ENCODE peak calls at places on chromosome 19, in five cellular contexts. One of them, this sample, is unnamed.

GRCh38 chr19:35755550-35756371 is 1.1 kb downstream of the HSPB6 start:
- DNase-seq in endodermal cell: peak
- DNase-seq in lower lobe of right lung: no peak
- DNase-seq in ascending aorta: peak
- DNase-seq in Peyer's patch: peak
- DNase-seq in this sample: peak

GRCh38 chr19:872266-872951 is 12.9 kb downstream of the CFD start:
- DNase-seq in endodermal cell: peak
- DNase-seq in ascending aorta: no peak
- DNase-seq in lower lobe of right lung: peak
- DNase-seq in Peyer's patch: peak
- DNase-seq in this sample: peak

GRCh38 chr19:32708457-32708856 is 11.1 kb upstream of the TDRD12 start:
- DNase-seq in lower lobe of right lung: no peak
- DNase-seq in ascending aorta: no peak
- DNase-seq in Peyer's patch: no peak
- DNase-seq in endodermal cell: no peak
- DNase-seq in this sample: no peak

GRCh38 chr19:53813996-53814395 is 10.1 kb downstream of the NLRP12 start:
- DNase-seq in lower lobe of right lung: no peak
- DNase-seq in ascending aorta: no peak
- DNase-seq in Peyer's patch: no peak
- DNase-seq in endodermal cell: no peak
- DNase-seq in this sample: no peak

GRCh38 chr19:51364200-51365106 is 1.7 kb downstream of the ETFB start:
- DNase-seq in ascending aorta: no peak
- DNase-seq in lower lobe of right lung: no peak
- DNase-seq in endodermal cell: no peak
- DNase-seq in Peyer's patch: no peak
- DNase-seq in this sample: no peak

GRCh38 chr19:34336781-34337271 is 28.2 kb upstream of the GPI start:
- DNase-seq in lower lobe of right lung: no peak
- DNase-seq in ascending aorta: peak
- DNase-seq in Peyer's patch: no peak
- DNase-seq in endodermal cell: no peak
- DNase-seq in this sample: no peak

GRCh38 chr19:7663711-7664110 is 5.1 kb upstream of the RETN start:
- DNase-seq in endodermal cell: no peak
- DNase-seq in lower lobe of right lung: no peak
- DNase-seq in Peyer's patch: no peak
- DNase-seq in ascending aorta: no peak
- DNase-seq in this sample: no peak

GRCh38 chr19:13882419-13882795 is 5.5 kb downstream of the NANOS3 start:
- DNase-seq in endodermal cell: no peak
- DNase-seq in Peyer's patch: no peak
- DNase-seq in ascending aorta: no peak
- DNase-seq in lower lobe of right lung: no peak
- DNase-seq in this sample: no peak

GRCh38 chr19:41910992-41911888 is 17.0 kb downstream of the ERFL start:
- DNase-seq in ascending aorta: no peak
- DNase-seq in Peyer's patch: no peak
- DNase-seq in lower lobe of right lung: no peak
- DNase-seq in endodermal cell: no peak
- DNase-seq in this sample: no peak

GRCh38 chr19:48398329-48399235 is 5.1 kb downstream of the GRIN2D start:
- DNase-seq in lower lobe of right lung: peak
- DNase-seq in endodermal cell: peak
- DNase-seq in Peyer's patch: peak
- DNase-seq in ascending aorta: peak
- DNase-seq in this sample: peak

GRCh38 chr19:43464089-43464775 is 1.2 kb downstream of the LYPD3 start:
- DNase-seq in Peyer's patch: peak
- DNase-seq in ascending aorta: peak
- DNase-seq in endodermal cell: no peak
- DNase-seq in lower lobe of right lung: peak
- DNase-seq in this sample: peak

GRCh38 chr19:14023404-14024235 is 4.3 kb upstream of the RLN3 start:
- DNase-seq in lower lobe of right lung: peak
- DNase-seq in endodermal cell: peak
- DNase-seq in ascending aorta: no peak
- DNase-seq in Peyer's patch: peak
- DNase-seq in this sample: peak

GRCh38 chr19:11377237-11377636 is 2.8 kb downstream of the SWSAP1 start:
- DNase-seq in Peyer's patch: no peak
- DNase-seq in ascending aorta: no peak
- DNase-seq in lower lobe of right lung: no peak
- DNase-seq in endodermal cell: no peak
- DNase-seq in this sample: no peak

GRCh38 chr19:39211731-39212376 is 7.8 kb upstream of the SYCN start:
- DNase-seq in Peyer's patch: no peak
- DNase-seq in endodermal cell: no peak
- DNase-seq in ascending aorta: no peak
- DNase-seq in lower lobe of right lung: no peak
- DNase-seq in this sample: no peak

GRCh38 chr19:43631491-43631890 is 8.2 kb downstream of the CADM4 start:
- DNase-seq in lower lobe of right lung: no peak
- DNase-seq in ascending aorta: no peak
- DNase-seq in Peyer's patch: no peak
- DNase-seq in endodermal cell: no peak
- DNase-seq in this sample: no peak

GRCh38 chr19:11814707-11815050 is 606 bp downstream of the ZNF440 start:
- DNase-seq in endodermal cell: no peak
- DNase-seq in Peyer's patch: no peak
- DNase-seq in lower lobe of right lung: no peak
- DNase-seq in ascending aorta: no peak
- DNase-seq in this sample: no peak

GRCh38 chr19:57934820-57935665 is at the start of gene ZNF418:
- DNase-seq in ascending aorta: peak
- DNase-seq in Peyer's patch: peak
- DNase-seq in lower lobe of right lung: peak
- DNase-seq in endodermal cell: peak
- DNase-seq in this sample: peak

GRCh38 chr19:42250666-42251531 is 4.0 kb downstream of the ERF start:
- DNase-seq in ascending aorta: no peak
- DNase-seq in endodermal cell: no peak
- DNase-seq in lower lobe of right lung: peak
- DNase-seq in Peyer's patch: no peak
- DNase-seq in this sample: peak

GRCh38 chr19:18478545-18479311 is 40.8 kb upstream of the ISYNA1 start:
- DNase-seq in endodermal cell: no peak
- DNase-seq in ascending aorta: peak
- DNase-seq in lower lobe of right lung: peak
- DNase-seq in Peyer's patch: no peak
- DNase-seq in this sample: peak

GRCh38 chr19:40411125-40411842 is 1.9 kb downstream of the PRX start:
- DNase-seq in Peyer's patch: no peak
- DNase-seq in ascending aorta: no peak
- DNase-seq in lower lobe of right lung: no peak
- DNase-seq in endodermal cell: peak
- DNase-seq in this sample: no peak

GRCh38 chr19:53892981-53893325 is 11.0 kb downstream of the PRKCG start:
- DNase-seq in ascending aorta: no peak
- DNase-seq in Peyer's patch: no peak
- DNase-seq in endodermal cell: peak
- DNase-seq in lower lobe of right lung: no peak
- DNase-seq in this sample: no peak

GRCh38 chr19:33482486-33482885 is 39.1 kb downstream of the PEPD start:
- DNase-seq in ascending aorta: no peak
- DNase-seq in endodermal cell: no peak
- DNase-seq in Peyer's patch: no peak
- DNase-seq in lower lobe of right lung: no peak
- DNase-seq in this sample: no peak

GRCh38 chr19:8149261-8150094 is at the start of gene FBN3:
- DNase-seq in ascending aorta: no peak
- DNase-seq in Peyer's patch: no peak
- DNase-seq in lower lobe of right lung: no peak
- DNase-seq in endodermal cell: peak
- DNase-seq in this sample: peak

GRCh38 chr19:44626067-44626624 is 12.8 kb downstream of the IGSF23 start:
- DNase-seq in Peyer's patch: no peak
- DNase-seq in endodermal cell: no peak
- DNase-seq in ascending aorta: no peak
- DNase-seq in lower lobe of right lung: no peak
- DNase-seq in this sample: no peak

GRCh38 chr19:51274037-51274370 is 23.1 kb downstream of the SIGLECL1 start:
- DNase-seq in ascending aorta: no peak
- DNase-seq in lower lobe of right lung: no peak
- DNase-seq in endodermal cell: no peak
- DNase-seq in Peyer's patch: no peak
- DNase-seq in this sample: no peak

GRCh38 chr19:31351212-31352193 is 2.3 kb upstream of the TSHZ3 start:
- DNase-seq in endodermal cell: peak
- DNase-seq in ascending aorta: no peak
- DNase-seq in lower lobe of right lung: no peak
- DNase-seq in Peyer's patch: no peak
- DNase-seq in this sample: peak

GRCh38 chr19:31352782-31353651 is 3.8 kb upstream of the TSHZ3 start:
- DNase-seq in lower lobe of right lung: no peak
- DNase-seq in endodermal cell: peak
- DNase-seq in ascending aorta: no peak
- DNase-seq in Peyer's patch: no peak
- DNase-seq in this sample: no peak

GRCh38 chr19:31350693-31351211 is 1.5 kb upstream of the TSHZ3 start:
- DNase-seq in ascending aorta: peak
- DNase-seq in lower lobe of right lung: peak
- DNase-seq in Peyer's patch: peak
- DNase-seq in endodermal cell: peak
- DNase-seq in this sample: peak

GRCh38 chr19:31353826-31354225 is 4.6 kb upstream of the TSHZ3 start:
- DNase-seq in ascending aorta: no peak
- DNase-seq in Peyer's patch: no peak
- DNase-seq in lower lobe of right lung: no peak
- DNase-seq in endodermal cell: peak
- DNase-seq in this sample: no peak

GRCh38 chr19:31352296-31352781 is 3.1 kb upstream of the TSHZ3 start:
- DNase-seq in lower lobe of right lung: no peak
- DNase-seq in endodermal cell: peak
- DNase-seq in Peyer's patch: no peak
- DNase-seq in ascending aorta: no peak
- DNase-seq in this sample: no peak
- H3K4me3 ChIP-seq in lower lobe of right lung: no peak
- H3K4me3 ChIP-seq in endodermal cell: peak
- H3K4me3 ChIP-seq in Peyer's patch: no peak
- H3K4me3 ChIP-seq in ascending aorta: peak
- H3K4me3 ChIP-seq in this sample: no peak

DNA sequence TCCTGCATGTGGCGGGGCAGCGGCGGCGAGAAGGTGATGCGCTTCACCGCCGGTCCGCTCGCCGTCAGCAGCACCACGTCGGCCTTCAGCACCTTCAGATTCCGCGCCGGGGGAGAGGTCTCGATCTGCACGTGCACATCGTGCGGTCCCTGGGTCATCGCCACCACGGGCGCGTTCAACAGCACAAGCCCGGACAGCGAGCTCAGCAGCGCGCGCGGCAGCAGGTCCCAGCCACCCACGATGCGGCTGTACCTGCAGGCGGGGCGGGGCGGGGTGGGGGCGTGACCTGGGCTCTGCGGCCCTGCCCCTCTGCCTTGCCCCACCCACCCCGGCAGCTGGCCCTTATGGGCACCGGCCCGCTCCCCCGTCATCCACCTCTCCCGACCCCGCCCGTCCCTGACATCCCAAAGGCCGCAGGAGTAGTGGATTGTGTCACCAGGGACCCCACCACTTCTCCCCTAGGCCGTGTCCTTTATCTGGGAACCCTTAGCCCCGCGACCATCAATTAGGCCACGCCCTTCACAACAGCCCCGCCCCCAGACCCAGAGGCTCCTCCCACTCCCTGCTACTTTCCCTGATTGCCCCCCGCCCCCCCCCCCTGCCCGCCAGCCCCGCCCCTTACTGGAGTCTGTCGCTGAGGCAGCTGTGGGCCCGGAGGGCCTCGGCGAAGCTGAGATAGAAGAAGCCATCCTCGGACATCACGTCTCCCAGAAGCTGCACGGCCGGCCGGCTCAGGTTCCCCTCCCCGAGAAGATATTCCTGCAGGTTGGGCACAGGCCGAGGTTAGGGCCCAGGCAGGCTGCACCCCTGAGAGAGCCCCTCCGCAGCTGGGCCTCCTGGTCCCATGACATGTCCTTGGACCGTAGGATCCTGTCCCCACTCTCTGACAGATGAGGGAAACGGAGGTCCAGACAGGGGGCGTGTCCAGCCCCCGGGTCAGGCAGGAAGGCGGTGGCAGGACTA is 6.1 kb downstream of the IL4I1 start:
- DNase-seq in lower lobe of right lung: peak
- DNase-seq in Peyer's patch: peak
- DNase-seq in ascending aorta: no peak
- DNase-seq in endodermal cell: peak
- DNase-seq in this sample: peak
- TF ChIP-seq CTCF in lower lobe of right lung: no peak
- TF ChIP-seq CTCF in Peyer's patch: no peak
- TF ChIP-seq CTCF in ascending aorta: no peak
- TF ChIP-seq CTCF in endodermal cell: peak
- TF ChIP-seq CTCF in this sample: peak

DNA sequence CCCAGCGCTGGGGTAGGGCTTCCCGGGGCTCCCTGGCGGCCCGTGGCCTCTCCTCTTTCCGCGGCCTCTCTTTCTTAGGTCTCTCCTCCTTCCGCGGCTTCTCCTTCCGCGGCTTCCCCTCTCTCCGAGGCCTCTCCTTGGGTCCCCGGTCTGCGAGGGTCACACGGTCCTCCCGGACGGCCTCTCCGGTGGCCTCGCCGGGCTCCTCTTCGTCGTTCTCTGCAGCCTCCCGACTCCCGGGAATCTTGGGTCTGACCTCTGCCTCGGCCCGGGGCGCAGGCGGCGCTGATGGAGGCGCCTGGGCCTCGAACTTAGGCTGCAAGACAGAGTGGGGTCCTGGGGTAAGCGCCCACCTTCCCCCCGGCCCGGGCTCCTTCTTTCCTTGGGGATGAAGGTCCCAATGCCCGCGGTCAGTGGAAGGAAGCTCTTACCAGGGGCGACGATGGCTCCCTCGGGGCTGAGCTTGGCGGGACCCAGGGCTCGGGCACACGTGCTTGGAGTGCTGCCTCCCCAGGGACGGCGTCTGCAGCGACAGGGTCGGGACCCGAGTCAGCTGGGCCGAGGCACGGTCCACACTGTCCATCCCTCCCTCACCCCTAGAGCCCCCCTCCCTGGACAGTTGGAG is 3.5 kb downstream of the AMH start:
- DNase-seq in Peyer's patch: no peak
- DNase-seq in lower lobe of right lung: no peak
- DNase-seq in endodermal cell: no peak
- DNase-seq in ascending aorta: no peak
- DNase-seq in this sample: no peak
- H3K4me3 ChIP-seq in Peyer's patch: peak
- H3K4me3 ChIP-seq in lower lobe of right lung: peak
- H3K4me3 ChIP-seq in endodermal cell: peak
- H3K4me3 ChIP-seq in ascending aorta: peak
- H3K4me3 ChIP-seq in this sample: peak

DNA sequence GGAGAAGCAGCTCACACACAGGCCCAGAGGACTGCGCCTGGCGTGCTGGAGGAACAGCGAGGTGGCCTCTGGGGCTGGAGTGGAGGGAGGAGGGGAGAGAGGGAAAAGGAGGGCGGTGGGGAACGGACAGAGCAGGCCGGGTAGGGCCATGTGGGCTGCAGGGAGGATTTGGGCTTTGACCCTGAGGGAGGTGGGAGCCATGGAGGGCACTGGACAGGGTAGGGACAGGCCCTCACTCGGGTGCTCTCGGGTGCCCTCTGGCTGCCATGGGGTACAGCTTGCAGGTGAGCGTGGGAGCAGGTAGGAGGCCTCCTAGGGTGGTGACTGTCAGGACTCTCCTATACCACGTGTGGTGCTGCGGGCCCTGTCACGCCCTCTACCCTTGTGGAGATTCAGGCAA is 22.8 kb downstream of the PLIN4 start:
- DNase-seq in endodermal cell: no peak
- DNase-seq in Peyer's patch: peak
- DNase-seq in ascending aorta: no peak
- DNase-seq in lower lobe of right lung: no peak
- DNase-seq in this sample: no peak
- TF ChIP-seq CTCF in endodermal cell: peak
- TF ChIP-seq CTCF in Peyer's patch: no peak
- TF ChIP-seq CTCF in ascending aorta: no peak
- TF ChIP-seq CTCF in lower lobe of right lung: no peak
- TF ChIP-seq CTCF in this sample: peak

This sample was measured in upper lobe of right lung.